ENCODE peak calls at places on chromosomes 13 and 19, in six cellular contexts. Q, F, M, Y, D and P are unnamed samples.
A peak's percentile ranks its signal among the peaks of the same experiment; 100 is the strongest.

GRCh38 chr19:43527860-43528622 is 1.0 kb upstream of the ETHE1 start:
- DNase-seq in D (peak; percentile 80), Y (no peak), Q (no peak), M (peak; percentile 51), F (peak; percentile 24), P (peak; percentile 80)

GRCh38 chr13:84439108-84439507 is 556.8 kb upstream of the SLITRK1 start:
- DNase-seq in D (no peak), M (no peak), Y (no peak), Q (no peak), F (no peak), P (no peak)

GRCh38 chr13:26978081-26978860 is 193.3 kb downstream of the USP12 start:
- DNase-seq in D (no peak), M (no peak), Q (no peak), Y (no peak), F (no peak), P (no peak)

GRCh38 chr19:36051236-36051635 is 2.8 kb downstream of the THAP8 start:
- DNase-seq in D (no peak), M (no peak), Q (no peak), Y (no peak), F (no peak), P (no peak)

GRCh38 chr13:47455581-47455980 is 545.5 kb downstream of the SUCLA2 start:
- DNase-seq in M (no peak), Y (no peak), Q (no peak), F (no peak), D (no peak), P (no peak)

GRCh38 chr13:24670174-24670573 is 10.0 kb upstream of the ATP12A start:
- DNase-seq in Y (no peak), Q (no peak), D (no peak), M (no peak), F (no peak), P (no peak)

GRCh38 chr19:955803-956746 is 28.1 kb upstream of the WDR18 start:
- DNase-seq in M (peak; percentile 41), D (no peak), F (no peak), Y (peak; percentile 76), Q (no peak), P (peak; percentile 50)

GRCh38 chr19:19591133-19591825 is 27.2 kb downstream of the PBX4 start:
- DNase-seq in Y (no peak), Q (peak; percentile 53), F (no peak), D (no peak), M (peak; percentile 35), P (no peak)

GRCh38 chr13:60990032-60990733 is 425.5 kb downstream of the PCDH20 start:
- DNase-seq in F (no peak), Y (peak; percentile 22), M (no peak), Q (peak; percentile 37), D (no peak), P (no peak)

GRCh38 chr19:4130635-4131438 is 6.9 kb upstream of the MAP2K2 start:
- DNase-seq in Q (no peak), M (peak; percentile 39), D (no peak), F (no peak), Y (no peak), P (no peak)

GRCh38 chr13:26325876-26326275 is 71.9 kb downstream of the CDK8 start:
- DNase-seq in F (no peak), M (no peak), Y (no peak), Q (no peak), D (no peak), P (no peak)

GRCh38 chr13:85013006-85013405 is 786.2 kb downstream of the SLITRK6 start:
- DNase-seq in Y (no peak), F (no peak), D (no peak), M (no peak), Q (no peak), P (no peak)

GRCh38 chr19:38105574-38105973 is 118.4 kb downstream of the DPF1 start:
- DNase-seq in Y (no peak), D (no peak), M (no peak), Q (no peak), F (no peak), P (no peak)

GRCh38 chr19:38990949-38991697 is 15.6 kb upstream of the FBXO17 start:
- DNase-seq in Q (no peak), Y (no peak), D (no peak), M (no peak), F (no peak), P (no peak)

GRCh38 chr19:40741527-40742390 is 8.5 kb downstream of the ACTMAP start:
- DNase-seq in M (no peak), Y (no peak), F (no peak), D (no peak), Q (no peak), P (no peak)

GRCh38 chr19:44722131-44723121 is 23.5 kb downstream of the CEACAM16 start:
- DNase-seq in D (no peak), Y (peak; percentile 46), F (no peak), Q (no peak), M (no peak), P (no peak)

GRCh38 chr13:68714292-68714691 is 1393.3 kb upstream of the ATXN8OS start:
- DNase-seq in Y (no peak), F (no peak), Q (no peak), D (no peak), M (no peak), P (no peak)

GRCh38 chr19:1837625-1838105 is 10.6 kb downstream of the REXO1 start:
- DNase-seq in D (no peak), F (no peak), M (peak; percentile 72), Y (peak; percentile 92), Q (peak; percentile 48), P (no peak)

GRCh38 chr13:49690990-49691886 is at the start of gene EBPL:
- DNase-seq in F (peak; percentile 87), Q (peak; percentile 95), Y (peak; percentile 99), D (peak; percentile 96), M (peak; percentile 96), P (peak; percentile 96)
- TF ChIP-seq POLR2A in F (peak; percentile 67), Q (no peak), Y (no peak), D (peak; percentile 52), M (peak; percentile 62), P (no peak)

GRCh38 chr13:113233101-113233500 is 23.7 kb downstream of the CUL4A start:
- DNase-seq in D (no peak), Y (no peak), F (no peak), Q (no peak), M (no peak), P (no peak)
- H3K36me3 ChIP-seq in D (peaks cover 9% of the 10 kb centered on the region), Y (peaks cover 27% of the 10 kb centered on the region), F (peaks cover 9% of the 10 kb centered on the region), Q (peaks cover 41% of the 10 kb centered on the region), M (no peaks in the 10 kb centered on the region), P (peaks cover 65% of the 10 kb centered on the region)

GRCh38 chr13:40876020-40876738 is 86.8 kb downstream of the SLC25A15 start:
- DNase-seq in F (no peak), D (no peak), Y (no peak), Q (no peak), M (no peak), P (no peak)
- TF ChIP-seq EP300 in F (no peak), D (no peak), Y (no peak), Q (no peak), M (no peak), P (no peak)

DNA sequence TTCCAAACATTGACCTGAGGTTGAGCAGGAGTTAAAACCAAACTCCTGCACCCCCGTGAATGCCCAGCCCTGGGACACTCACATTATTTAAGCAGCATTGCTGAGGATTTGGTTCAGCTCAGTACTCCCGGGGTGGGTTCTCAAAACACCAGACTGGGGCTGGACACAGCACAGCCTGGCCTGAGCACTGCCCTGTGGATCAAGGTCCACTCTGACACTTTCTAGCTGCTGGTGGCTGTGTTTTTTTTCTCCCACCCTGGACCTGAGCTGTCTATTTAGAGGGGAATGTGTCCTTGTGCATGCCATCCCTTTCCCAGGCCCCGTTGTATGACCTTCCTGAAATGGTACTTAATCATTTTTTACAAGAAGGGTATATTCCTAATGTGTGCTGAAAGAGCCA is 94.7 kb upstream of the GJB6 start:
- DNase-seq in M (no peak), Q (no peak), D (no peak), F (no peak), Y (no peak), P (no peak)
- TF ChIP-seq POLR2A in M (no peak), Q (no peak), D (no peak), F (no peak), Y (no peak), P (no peak)

GRCh38 chr19:48450441-48450840 is 4.7 kb downstream of the GRWD1 start:
- DNase-seq in F (no peak), Y (peak; percentile 76), D (no peak), Q (no peak), M (no peak), P (no peak)
- H3K36me3 ChIP-seq in F (peaks cover 46% of the 10 kb centered on the region), Y (peaks cover 65% of the 10 kb centered on the region), D (peaks cover 37% of the 10 kb centered on the region), Q (peaks cover 44% of the 10 kb centered on the region), M (no peaks in the 10 kb centered on the region), P (peaks cover 78% of the 10 kb centered on the region)

GRCh38 chr19:6279931-6280591 is at the start of gene MLLT1:
- DNase-seq in Q (peak; percentile 97), F (peak; percentile 93), D (peak; percentile 99), Y (peak; percentile 100), M (peak; percentile 97), P (peak; percentile 98)
- TF ChIP-seq EP300 in Q (no peak), F (peak; percentile 52), D (no peak), Y (no peak), M (no peak), P (no peak)

DNA sequence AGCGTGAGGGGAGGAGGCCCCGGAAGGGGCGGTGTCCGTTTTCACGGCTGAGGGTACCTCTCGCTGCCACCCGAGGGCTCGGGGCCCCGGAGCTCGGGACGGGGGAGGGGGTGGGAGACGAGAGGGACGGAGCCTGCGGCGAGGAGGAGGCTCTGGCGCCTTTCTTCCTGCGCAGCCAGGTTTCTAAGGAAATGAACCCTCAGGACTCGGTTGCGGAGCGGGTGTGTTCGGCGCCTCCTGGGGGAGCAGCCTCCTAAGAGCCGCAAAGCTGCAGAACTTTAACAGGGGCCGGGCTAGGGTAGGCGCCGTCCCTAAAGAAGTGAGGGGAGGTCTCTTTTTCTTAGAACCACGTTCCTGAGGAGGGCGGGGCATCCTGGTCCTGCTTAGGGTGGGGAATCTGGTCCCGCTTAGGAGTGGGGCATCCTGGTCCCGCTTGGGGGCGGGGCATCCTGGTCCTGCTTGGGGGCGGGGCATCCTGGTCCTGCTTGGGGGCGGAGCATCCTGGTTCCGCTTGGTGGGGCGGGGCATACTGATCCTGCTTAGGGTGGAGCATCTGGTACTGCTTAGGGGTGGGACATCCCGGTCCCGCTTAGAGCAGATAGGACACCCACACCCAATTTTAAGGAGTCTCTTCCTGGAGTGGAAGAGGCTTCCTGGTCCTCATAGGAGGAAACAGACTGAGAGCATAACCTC is 6.2 kb downstream of the SYT5 start:
- DNase-seq in Q (peak; percentile 43), D (no peak), F (no peak), M (peak; percentile 61), Y (peak; percentile 79), P (no peak)
- TF ChIP-seq POLR2A in Q (no peak), D (no peak), F (no peak), M (no peak), Y (no peak), P (no peak)